ENCODE peak calls at places on chromosomes 1 and 21, in five cellular contexts. K, G, Z, O and U are unnamed samples.

GRCh38 chr1:114083186-114083585 is 70.5 kb downstream of the SYT6 start:
- DNase-seq in K (no peak), G (no peak), O (no peak), Z (no peak), U (no peak)

GRCh38 chr1:244325056-244325764 is 126.5 kb downstream of the ADSS2 start:
- DNase-seq in O (no peak), G (no peak), Z (peak), K (no peak), U (peak)

GRCh38 chr21:17539323-17539722 is 26.5 kb downstream of the CXADR start:
- DNase-seq in O (no peak), Z (no peak), K (no peak), G (no peak), U (no peak)

GRCh38 chr1:25619101-25619890 is 2.7 kb downstream of the MAN1C1 start:
- DNase-seq in K (no peak), O (peak), G (no peak), Z (peak), U (no peak)

GRCh38 chr21:46035809-46036695 is 54.5 kb downstream of the COL6A1 start:
- DNase-seq in K (no peak), G (peak), Z (peak), O (no peak), U (no peak)

GRCh38 chr1:24948072-24948827 is 18.2 kb upstream of the RUNX3 start:
- DNase-seq in G (no peak), K (no peak), O (no peak), Z (no peak), U (no peak)

GRCh38 chr1:160342953-160343869 is at the start of the genes COPA and NCSTN:
- DNase-seq in G (peak), O (peak), Z (peak), K (peak), U (peak)

GRCh38 chr1:27405074-27405473 is 12.7 kb downstream of the GPR3 start:
- DNase-seq in O (no peak), K (no peak), G (peak), Z (peak), U (no peak)

GRCh38 chr1:155015527-155016230 is 13.1 kb downstream of the ZBTB7B start:
- DNase-seq in O (no peak), Z (no peak), G (no peak), K (no peak), U (no peak)

GRCh38 chr1:45322486-45323040 is 4.1 kb upstream of the HPDL start:
- DNase-seq in K (no peak), O (no peak), Z (no peak), G (no peak), U (no peak)

GRCh38 chr1:185376288-185376687 is 59.2 kb upstream of the IVNS1ABP start:
- DNase-seq in K (no peak), O (no peak), Z (no peak), G (no peak), U (no peak)

GRCh38 chr1:36711480-36711879 is 228.8 kb upstream of the CSF3R start:
- DNase-seq in Z (no peak), G (no peak), O (no peak), K (no peak), U (no peak)

GRCh38 chr21:39911286-39911685 is 44.0 kb downstream of the PCP4 start:
- DNase-seq in K (no peak), O (no peak), Z (no peak), G (no peak), U (no peak)

GRCh38 chr21:45997205-45997494 is 15.6 kb downstream of the COL6A1 start:
- DNase-seq in G (no peak), Z (no peak), K (no peak), O (no peak), U (no peak)

GRCh38 chr1:155981266-155982088 is 3.1 kb upstream of the ARHGEF2 start:
- DNase-seq in K (no peak), G (peak), Z (peak), O (peak), U (no peak)

GRCh38 chr1:235342471-235342870 is 14.1 kb downstream of the GGPS1 start:
- DNase-seq in O (no peak), G (no peak), Z (no peak), K (no peak), U (no peak)

GRCh38 chr1:155226910-155227260 is 18.4 kb downstream of the MTX1 start:
- DNase-seq in Z (peak), G (no peak), K (no peak), O (peak), U (no peak)

DNA sequence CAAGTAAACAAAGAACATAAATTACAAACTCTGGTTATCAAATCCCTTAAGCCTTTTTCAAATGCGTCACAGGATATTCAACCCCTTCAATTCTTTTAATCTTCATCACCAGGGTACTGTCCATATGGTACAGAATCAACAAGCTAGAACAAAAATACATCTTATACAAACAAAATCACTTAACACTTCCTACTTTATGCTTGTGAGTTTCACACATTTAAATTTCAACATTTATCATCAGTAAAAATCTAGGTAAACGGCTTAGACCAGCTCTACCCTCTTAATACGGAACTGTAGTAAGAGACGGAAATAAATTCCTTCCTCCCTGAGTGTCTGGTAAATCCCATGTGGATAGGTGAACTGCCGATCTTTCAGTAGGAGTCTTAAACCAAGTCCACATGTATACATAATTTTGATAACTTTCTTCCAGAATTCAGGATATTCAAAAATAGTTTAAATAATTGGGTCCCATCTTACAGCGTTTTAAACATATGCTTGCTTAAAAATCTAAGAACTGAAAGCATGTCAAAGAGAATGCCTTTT is 1.0 kb downstream of the CCDC181 start:
- DNase-seq in G (no peak), K (no peak), Z (no peak), O (no peak), U (no peak)
- H3K4me3 ChIP-seq in G (no peak), K (peak), Z (no peak), O (no peak), U (no peak)

GRCh38 chr1:1213919-1214599 is at the start of gene TNFRSF4:
- DNase-seq in G (no peak), Z (no peak), O (no peak), K (no peak), U (no peak)

GRCh38 chr1:1213153-1213918 is 617 bp downstream of the TNFRSF4 start:
- DNase-seq in Z (no peak), O (no peak), G (no peak), K (no peak), U (no peak)

GRCh38 chr1:1211541-1212511 is 2.1 kb downstream of the TNFRSF4 start:
- DNase-seq in Z (no peak), G (no peak), K (no peak), O (no peak), U (no peak)

GRCh38 chr1:1210726-1211540 is 3.0 kb downstream of the TNFRSF4 start:
- DNase-seq in Z (no peak), O (no peak), G (no peak), K (no peak), U (no peak)

GRCh38 chr1:1212780-1213152 is 1.2 kb downstream of the TNFRSF4 start:
- DNase-seq in O (no peak), Z (peak), G (no peak), K (no peak), U (no peak)
- H3K4me3 ChIP-seq in O (no peak), Z (no peak), G (no peak), K (no peak), U (peak)

DNA sequence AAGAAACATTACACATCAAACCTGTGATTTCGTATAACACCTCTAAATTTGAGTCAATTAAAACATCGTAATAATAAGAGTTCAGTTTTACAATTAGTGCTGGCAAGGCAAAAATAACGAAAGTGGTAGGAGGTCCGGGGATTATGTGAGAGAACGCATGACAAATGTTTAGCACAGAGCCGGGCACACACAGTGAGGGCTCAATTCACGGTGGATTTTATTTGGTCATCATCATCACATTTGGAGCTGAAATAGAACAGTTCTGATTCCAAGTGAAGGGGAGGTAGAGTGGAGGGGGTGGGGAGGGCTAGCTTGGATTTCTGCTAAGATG is 20.0 kb downstream of the H3-3A start:
- DNase-seq in O (no peak), G (no peak), K (no peak), Z (no peak), U (no peak)
- H3K4me3 ChIP-seq in O (peak), G (peak), K (peak), Z (peak), U (peak)

GRCh38 chr21:43006874-43007208 is 32.5 kb downstream of the PKNOX1 start:
- DNase-seq in G (no peak), O (no peak), Z (no peak), K (no peak), U (no peak)

GRCh38 chr21:43005635-43006034 is 31.3 kb downstream of the PKNOX1 start:
- DNase-seq in K (no peak), Z (no peak), O (no peak), G (no peak), U (no peak)

GRCh38 chr21:43001316-43001715 is 27.0 kb downstream of the PKNOX1 start:
- DNase-seq in O (no peak), Z (no peak), K (no peak), G (no peak), U (no peak)

GRCh38 chr21:43004926-43005325 is 30.6 kb downstream of the PKNOX1 start:
- DNase-seq in Z (no peak), O (no peak), K (no peak), G (no peak), U (no peak)
- H3K4me3 ChIP-seq in Z (no peak), O (no peak), K (no peak), G (no peak), U (no peak)